ENCODE peak calls at places on chromosomes 4 and X, in six cellular contexts. V is fibroblast of pulmonary artery, K is RWPE1, P is suprapubic skin, A is lung, S is body of pancreas. I is an unnamed sample.

GRCh38 chrX:149916745-149917392 is 12.5 kb upstream of the HSFX4 start:
- DNase-seq in V (no peak), K (no peak), P (no peak), A (no peak), S (no peak), I (no peak)

GRCh38 chr4:173835863-173836262 is 305.8 kb upstream of the HAND2 start:
- DNase-seq in V (peak; percentile 77), K (no peak), P (no peak), A (no peak), S (no peak), I (peak; percentile 75)

GRCh38 chr4:101282076-101282844 is 65.1 kb downstream of the PPP3CA start:
- DNase-seq in V (no peak), K (no peak), P (no peak), A (no peak), S (no peak), I (no peak)

GRCh38 chr4:183828125-183828524 is 77.0 kb upstream of the STOX2 start:
- DNase-seq in V (no peak), K (peak; percentile 34), P (no peak), A (no peak), S (no peak), I (no peak)

GRCh38 chr4:80388284-80388607 is 52.7 kb downstream of the CFAP299 start:
- DNase-seq in V (no peak), K (no peak), P (no peak), A (no peak), S (no peak), I (no peak)

GRCh38 chrX:44343412-44343942 is at the start of gene EFHC2:
- DNase-seq in V (peak; percentile 20), K (no peak), P (no peak), A (peak; percentile 33), S (peak; percentile 36), I (peak; percentile 34)

GRCh38 chr4:148704291-148704690 is 262.1 kb upstream of the NR3C2 start:
- DNase-seq in V (no peak), K (no peak), P (no peak), A (no peak), S (no peak), I (peak; percentile 7)

GRCh38 chrX:86047174-86047991 is at the start of gene CHM:
- DNase-seq in V (peak; percentile 88), K (peak; percentile 66), P (peak; percentile 68), A (peak; percentile 72), S (peak; percentile 74), I (peak; percentile 88)

GRCh38 chrX:71253253-71254091 is 468 bp downstream of the ZMYM3 start:
- DNase-seq in V (peak; percentile 41), K (peak; percentile 28), P (peak; percentile 75), A (no peak), S (peak; percentile 14), I (peak; percentile 24)

GRCh38 chrX:22081475-22082092 is 49.5 kb downstream of the PHEX start:
- DNase-seq in V (peak; percentile 69), K (no peak), P (no peak), A (peak; percentile 42), S (peak; percentile 53), I (peak; percentile 71)
- TF ChIP-seq CTCF in V (peak; percentile 72), K (peak; percentile 17), P (peak; percentile 34), A (peak; percentile 15), S (peak; percentile 44), I (peak; percentile 72)

GRCh38 chr4:48295116-48295515 is 25.5 kb upstream of the TEC start:
- DNase-seq in V (peak; percentile 29), K (no peak), P (no peak), A (no peak), S (no peak), I (peak; percentile 29)

DNA sequence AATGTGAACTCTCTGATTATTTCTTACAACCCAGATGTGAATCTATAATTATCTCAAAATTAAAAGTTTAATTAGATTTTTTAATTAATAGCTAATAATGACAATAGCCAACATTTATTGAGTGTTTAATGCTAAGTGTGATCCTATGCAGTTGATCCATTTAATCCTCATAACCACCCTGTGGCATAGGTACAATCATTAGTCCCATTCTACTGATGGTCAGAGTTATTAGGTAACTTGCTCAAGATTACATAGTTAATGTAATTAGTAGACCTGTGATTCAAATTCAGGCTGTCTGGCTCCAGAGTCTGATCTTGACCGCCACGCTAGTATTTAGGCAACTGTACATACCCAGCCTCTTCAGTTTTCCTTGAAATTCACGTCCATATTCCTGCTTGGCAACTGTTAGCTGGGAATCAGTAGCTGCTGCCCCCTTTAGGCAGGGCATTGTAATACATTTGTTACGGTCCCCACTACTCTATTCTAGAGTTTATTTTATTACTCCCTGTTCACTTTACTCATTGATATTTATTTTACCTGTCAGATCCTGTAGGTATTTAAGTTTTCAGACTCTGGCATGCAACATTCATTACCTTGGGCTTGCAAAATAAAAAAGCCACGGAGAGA is 20.6 kb upstream of the TEC start:
- DNase-seq in V (peak; percentile 31), K (peak; percentile 42), P (no peak), A (no peak), S (peak; percentile 35), I (peak; percentile 36)
- TF ChIP-seq CTCF in V (peak; percentile 68), K (peak; percentile 31), P (peak; percentile 41), A (peak; percentile 19), S (peak; percentile 41), I (peak; percentile 64)

GRCh38 chrX:119389214-119389613 is 9.9 kb upstream of the SLC25A43 start:
- DNase-seq in V (no peak), K (no peak), P (no peak), A (no peak), S (no peak), I (no peak)

GRCh38 chrX:119393144-119393543 is 6.0 kb upstream of the SLC25A43 start:
- DNase-seq in V (no peak), K (no peak), P (no peak), A (no peak), S (no peak), I (no peak)

GRCh38 chrX:119389854-119390501 is 9.2 kb upstream of the SLC25A43 start:
- DNase-seq in V (no peak), K (no peak), P (no peak), A (no peak), S (no peak), I (no peak)

GRCh38 chrX:119391279-119391678 is 7.9 kb upstream of the SLC25A43 start:
- DNase-seq in V (peak; percentile 48), K (no peak), P (no peak), A (no peak), S (peak; percentile 53), I (peak; percentile 54)
- TF ChIP-seq CTCF in V (peak; percentile 39), K (no peak), P (peak; percentile 12), A (no peak), S (peak; percentile 15), I (peak; percentile 44)

GRCh38 chr4:150211821-150212445 is 133.7 kb downstream of the DCLK2 start:
- DNase-seq in V (no peak), K (no peak), P (no peak), A (no peak), S (no peak), I (no peak)

GRCh38 chr4:150206981-150207380 is 128.7 kb downstream of the DCLK2 start:
- DNase-seq in V (no peak), K (no peak), P (no peak), A (no peak), S (no peak), I (no peak)

GRCh38 chr4:150207871-150208270 is 129.6 kb downstream of the DCLK2 start:
- DNase-seq in V (peak; percentile 29), K (no peak), P (no peak), A (no peak), S (no peak), I (no peak)

GRCh38 chr4:150211016-150211415 is 132.8 kb downstream of the DCLK2 start:
- DNase-seq in V (no peak), K (no peak), P (no peak), A (no peak), S (peak; percentile 89), I (no peak)

GRCh38 chr4:150209140-150209829 is 131.0 kb downstream of the DCLK2 start:
- DNase-seq in V (peak; percentile 84), K (peak; percentile 45), P (no peak), A (peak; percentile 53), S (peak; percentile 68), I (peak; percentile 84)
- TF ChIP-seq CTCF in V (peak; percentile 74), K (peak; percentile 33), P (peak; percentile 20), A (peak; percentile 28), S (peak; percentile 26), I (peak; percentile 75)

GRCh38 chrX:53437211-53437610 is 3.0 kb upstream of the HSD17B10 start:
- DNase-seq in V (no peak), K (no peak), P (no peak), A (no peak), S (no peak), I (no peak)
- TF ChIP-seq CTCF in V (no peak), K (no peak), P (no peak), A (no peak), S (no peak), I (no peak)

GRCh38 chr4:161252520-161253141 is 911.2 kb downstream of the FSTL5 start:
- DNase-seq in V (peak; percentile 11), K (peak; percentile 15), P (no peak), A (no peak), S (peak; percentile 34), I (peak; percentile 23)

GRCh38 chr4:161256172-161256571 is 907.6 kb downstream of the FSTL5 start:
- DNase-seq in V (no peak), K (no peak), P (no peak), A (no peak), S (no peak), I (no peak)

GRCh38 chr4:161260819-161261218 is 903.0 kb downstream of the FSTL5 start:
- DNase-seq in V (no peak), K (no peak), P (no peak), A (no peak), S (no peak), I (no peak)

GRCh38 chr4:161254375-161254774 is 909.4 kb downstream of the FSTL5 start:
- DNase-seq in V (no peak), K (no peak), P (no peak), A (no peak), S (no peak), I (no peak)

GRCh38 chr4:161256716-161257115 is 907.1 kb downstream of the FSTL5 start:
- DNase-seq in V (no peak), K (no peak), P (no peak), A (no peak), S (no peak), I (no peak)
- TF ChIP-seq CTCF in V (no peak), K (no peak), P (no peak), A (no peak), S (no peak), I (no peak)